ENCODE peak calls at places on chromosomes 11 and 22, in ten cellular contexts. C is AG08395, Y is astrocyte of the spinal cord, U is CD14-positive monocyte, N is Calu3, X is EL, M is foreskin fibroblast, H is kidney tubule cell, K is globus pallidus, P is AG10803. S is an unnamed sample.

GRCh38 chr11:62171261-62171723 is 18.7 kb upstream of the SCGB1D1 start:
- DNase-seq in C (peak), Y (peak), U (no peak), N (peak), X (peak), M (peak), H (peak), K (peak), P (peak), S (peak)

GRCh38 chr11:1779034-1779805 is 15.5 kb upstream of the CTSD start:
- DNase-seq in C (no peak), Y (no peak), U (no peak), N (no peak), X (no peak), M (no peak), H (no peak), K (no peak), P (no peak), S (peak)

GRCh38 chr22:36986242-36986821 is 32.9 kb downstream of the TST start:
- DNase-seq in C (no peak), Y (no peak), U (no peak), N (peak), X (no peak), M (no peak), H (peak), K (no peak), P (no peak), S (no peak)

GRCh38 chr11:65814131-65814959 is 19.4 kb upstream of the SNX32 start:
- DNase-seq in C (no peak), Y (no peak), U (peak), N (no peak), X (peak), M (peak), H (peak), K (peak), P (no peak), S (no peak)

GRCh38 chr11:61058583-61059259 is 43.6 kb upstream of the CD5 start:
- DNase-seq in C (no peak), Y (no peak), U (no peak), N (no peak), X (no peak), M (no peak), H (no peak), K (no peak), P (no peak), S (no peak)

GRCh38 chr22:46941958-46942815 is 179.7 kb downstream of the TBC1D22A start:
- DNase-seq in C (no peak), Y (no peak), U (no peak), N (no peak), X (no peak), M (no peak), H (no peak), K (no peak), P (peak), S (peak)

GRCh38 chr22:22925795-22926358 is 38.3 kb downstream of the IGLL5 start:
- DNase-seq in C (no peak), Y (no peak), U (no peak), N (no peak), X (no peak), M (no peak), H (no peak), K (no peak), P (no peak), S (no peak)

GRCh38 chr11:77062924-77063323 is 3.8 kb upstream of the CAPN5 start:
- DNase-seq in C (no peak), Y (no peak), U (no peak), N (peak), X (no peak), M (no peak), H (no peak), K (no peak), P (no peak), S (no peak)

GRCh38 chr11:35617316-35617686 is 959 bp upstream of the FJX1 start:
- DNase-seq in C (no peak), Y (no peak), U (no peak), N (no peak), X (no peak), M (no peak), H (no peak), K (peak), P (no peak), S (no peak)

GRCh38 chr11:122317337-122317736 is 201.3 kb upstream of the BLID start:
- DNase-seq in C (peak), Y (peak), U (no peak), N (no peak), X (peak), M (no peak), H (peak), K (no peak), P (peak), S (no peak)

GRCh38 chr11:83852775-83853442 is 566.7 kb upstream of the CCDC90B start:
- DNase-seq in C (no peak), Y (no peak), U (no peak), N (no peak), X (no peak), M (no peak), H (peak), K (no peak), P (no peak), S (no peak)

GRCh38 chr11:130478881-130479280 is 30.4 kb downstream of the ADAMTS15 start:
- DNase-seq in C (no peak), Y (peak), U (no peak), N (no peak), X (peak), M (no peak), H (peak), K (no peak), P (peak), S (peak)

GRCh38 chr22:46864314-46865051 is 102.0 kb downstream of the TBC1D22A start:
- DNase-seq in C (no peak), Y (no peak), U (no peak), N (no peak), X (no peak), M (no peak), H (no peak), K (no peak), P (no peak), S (no peak)

GRCh38 chr11:134736251-134737072 is 324.4 kb upstream of the B3GAT1 start:
- DNase-seq in C (no peak), Y (no peak), U (no peak), N (no peak), X (no peak), M (no peak), H (no peak), K (no peak), P (no peak), S (no peak)

GRCh38 chr11:12409621-12410005 is 32.2 kb downstream of the PARVA start:
- DNase-seq in C (no peak), Y (no peak), U (no peak), N (no peak), X (peak), M (peak), H (no peak), K (no peak), P (peak), S (no peak)

GRCh38 chr22:20957691-20958440 is 9.2 kb upstream of the AIFM3 start:
- DNase-seq in C (peak), Y (no peak), U (no peak), N (peak), X (peak), M (no peak), H (peak), K (no peak), P (peak), S (peak)

GRCh38 chr11:33500865-33501479 is 199.7 kb downstream of the C11orf91 start:
- DNase-seq in C (peak), Y (peak), U (no peak), N (peak), X (peak), M (peak), H (peak), K (no peak), P (peak), S (no peak)

GRCh38 chr11:13465909-13466371 is 2.9 kb upstream of the BTBD10 start:
- DNase-seq in C (peak), Y (peak), U (no peak), N (peak), X (peak), M (peak), H (peak), K (peak), P (peak), S (peak)

GRCh38 chr11:2580444-2581050 is 119.2 kb downstream of the KCNQ1OT1 start:
- DNase-seq in C (no peak), Y (no peak), U (peak), N (peak), X (no peak), M (no peak), H (no peak), K (no peak), P (no peak), S (peak)

GRCh38 chr22:32628626-32629587 is 154.3 kb downstream of the FBXO7 start:
- DNase-seq in C (peak), Y (no peak), U (no peak), N (no peak), X (peak), M (peak), H (no peak), K (no peak), P (peak), S (no peak)

GRCh38 chr22:36227396-36227795 is 11.9 kb downstream of the APOL2 start:
- DNase-seq in C (no peak), Y (no peak), U (no peak), N (no peak), X (no peak), M (no peak), H (no peak), K (no peak), P (no peak), S (no peak)

GRCh38 chr11:43905788-43906187 is 25.2 kb downstream of the ALKBH3 start:
- DNase-seq in C (no peak), Y (peak), U (no peak), N (no peak), X (no peak), M (no peak), H (no peak), K (peak), P (peak), S (no peak)

GRCh38 chr11:28770806-28771205 is 662.6 kb downstream of the METTL15 start:
- DNase-seq in C (no peak), Y (no peak), U (no peak), N (no peak), X (no peak), M (no peak), H (peak), K (no peak), P (no peak), S (no peak)

S was measured in osteoblast.